ENCODE peak calls at places on chromosomes 3 and 15, in eight cellular contexts. K is sigmoid colon; H is CD8-positive, alpha-beta T cell; E is uterus; V is heart left ventricle; F is cardiac muscle cell; O is osteoblast; R is tibial nerve. A is an unnamed sample.

GRCh38 chr15:63408514-63408913 is 26.9 kb upstream of the CA12 start:
- DNase-seq in K (no peak), H (no peak), E (no peak), V (no peak), F (no peak), O (no peak), R (no peak), A (no peak)

GRCh38 chr15:84819291-84819768 is 2.2 kb downstream of the ALPK3 start:
- DNase-seq in K (no peak), H (no peak), E (no peak), V (peak), F (peak), O (peak), R (no peak), A (no peak)

GRCh38 chr3:18633002-18633401 is 207.9 kb upstream of the SATB1 start:
- DNase-seq in K (no peak), H (no peak), E (no peak), V (no peak), F (no peak), O (no peak), R (no peak), A (no peak)

GRCh38 chr3:145735631-145736030 is 425.4 kb downstream of the PLOD2 start:
- DNase-seq in K (no peak), H (no peak), E (no peak), V (no peak), F (no peak), O (no peak), R (no peak), A (no peak)

GRCh38 chr3:65971281-65972252 is 67.2 kb downstream of the MAGI1 start:
- DNase-seq in K (no peak), H (no peak), E (no peak), V (no peak), F (no peak), O (no peak), R (no peak), A (no peak)

GRCh38 chr3:106428565-106428994 is 559.8 kb upstream of the CBLB start:
- DNase-seq in K (peak), H (no peak), E (peak), V (no peak), F (no peak), O (peak), R (peak), A (peak)

GRCh38 chr15:38612159-38612863 is 47.7 kb upstream of the RASGRP1 start:
- DNase-seq in K (no peak), H (no peak), E (no peak), V (no peak), F (no peak), O (no peak), R (no peak), A (no peak)

GRCh38 chr3:169348276-169348675 is 315.2 kb downstream of the MECOM start:
- DNase-seq in K (no peak), H (no peak), E (no peak), V (no peak), F (no peak), O (no peak), R (no peak), A (no peak)

GRCh38 chr3:38717603-38718240 is 68.2 kb upstream of the SCN5A start:
- DNase-seq in K (no peak), H (no peak), E (no peak), V (no peak), F (no peak), O (no peak), R (no peak), A (no peak)

GRCh38 chr3:45026957-45027356 is 854 bp downstream of the CLEC3B start:
- DNase-seq in K (peak), H (no peak), E (peak), V (peak), F (no peak), O (peak), R (peak), A (no peak)

GRCh38 chr3:23743141-23743784 is 62.5 kb upstream of the UBE2E1 start:
- DNase-seq in K (no peak), H (no peak), E (no peak), V (no peak), F (peak), O (no peak), R (no peak), A (no peak)

GRCh38 chr3:71208273-71209095 is 375.0 kb downstream of the FOXP1 start:
- DNase-seq in K (no peak), H (no peak), E (no peak), V (no peak), F (no peak), O (no peak), R (no peak), A (peak)

GRCh38 chr3:87329065-87329464 is 52.7 kb upstream of the POU1F1 start:
- DNase-seq in K (no peak), H (no peak), E (no peak), V (no peak), F (no peak), O (no peak), R (no peak), A (no peak)

GRCh38 chr15:75832114-75832513 is 11.1 kb upstream of the UBE2Q2 start:
- DNase-seq in K (no peak), H (no peak), E (no peak), V (no peak), F (no peak), O (no peak), R (no peak), A (no peak)

GRCh38 chr15:100125627-100126231 is 216.0 kb downstream of the ADAMTS17 start:
- DNase-seq in K (peak), H (no peak), E (peak), V (no peak), F (no peak), O (no peak), R (peak), A (no peak)

GRCh38 chr3:12574656-12575055 is 17.8 kb downstream of the MKRN2 start:
- DNase-seq in K (no peak), H (no peak), E (no peak), V (no peak), F (no peak), O (no peak), R (no peak), A (no peak)

GRCh38 chr3:48502728-48503168 is 1.2 kb downstream of the SHISA5 start:
- DNase-seq in K (peak), H (no peak), E (peak), V (no peak), F (no peak), O (peak), R (peak), A (no peak)

DNA sequence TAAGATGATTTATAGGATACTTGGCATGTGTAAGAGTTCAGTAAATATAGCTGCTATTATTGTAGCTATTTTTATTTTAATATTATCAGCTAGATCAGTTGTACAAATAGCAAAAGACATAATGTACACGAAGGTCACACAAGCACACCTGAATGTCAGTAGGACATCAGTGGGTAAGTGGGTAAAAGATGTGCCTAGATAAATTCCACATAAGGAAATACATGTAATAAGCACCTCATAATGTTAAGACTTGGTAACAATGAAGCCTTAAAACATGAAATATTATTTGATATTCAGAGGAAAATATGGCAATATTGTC is 41.5 kb downstream of the ABHD2 start:
- DNase-seq in K (no peak), H (no peak), E (no peak), V (no peak), F (no peak), O (no peak), R (no peak), A (no peak)
- TF ChIP-seq CTCF in K (no peak), H (peak), E (no peak), V (no peak), F (no peak), O (no peak), R (no peak), A (no peak)

DNA sequence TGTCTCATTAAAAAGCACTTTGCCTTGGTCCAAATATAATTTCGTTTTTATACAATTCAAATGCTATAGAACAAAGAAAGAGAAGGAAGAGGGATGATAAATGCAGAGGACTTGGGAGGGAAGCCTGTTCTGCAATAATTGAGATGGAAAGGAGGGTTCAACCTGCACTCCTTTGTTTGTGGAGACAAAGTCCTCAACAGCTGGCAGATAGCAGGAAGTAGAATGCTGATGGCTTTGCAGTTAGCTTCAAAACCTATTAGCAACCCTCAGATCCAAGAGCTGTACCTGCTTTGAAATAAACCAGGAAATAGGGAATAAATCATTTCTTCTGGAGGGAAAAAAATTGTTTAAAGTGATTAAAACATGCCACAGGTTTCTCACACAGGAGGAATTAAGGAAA is 1010.7 kb downstream of the FHIT start:
- DNase-seq in K (no peak), H (no peak), E (no peak), V (no peak), F (no peak), O (no peak), R (no peak), A (no peak)
- H3K27ac ChIP-seq in K (no peak), H (no peak), E (no peak), V (no peak), F (no peak), O (no peak), R (no peak), A (no peak)

GRCh38 chr15:68279218-68279533 is 1.6 kb downstream of the FEM1B start:
- DNase-seq in K (no peak), H (no peak), E (no peak), V (no peak), F (no peak), O (peak), R (no peak), A (no peak)

GRCh38 chr15:68278345-68279217 is 1.0 kb downstream of the FEM1B start:
- DNase-seq in K (no peak), H (peak), E (peak), V (peak), F (peak), O (peak), R (no peak), A (no peak)

GRCh38 chr15:68277131-68277604 is 377 bp upstream of the FEM1B start:
- DNase-seq in K (peak), H (no peak), E (no peak), V (no peak), F (peak), O (peak), R (no peak), A (no peak)

GRCh38 chr15:68276668-68277067 is 877 bp upstream of the FEM1B start:
- DNase-seq in K (no peak), H (no peak), E (no peak), V (no peak), F (no peak), O (peak), R (no peak), A (no peak)

GRCh38 chr15:68277605-68278344 is at the start of gene FEM1B:
- DNase-seq in K (peak), H (peak), E (peak), V (peak), F (peak), O (peak), R (peak), A (peak)
- TF ChIP-seq CTCF in K (no peak), H (no peak), E (peak), V (no peak), F (no peak), O (no peak), R (no peak), A (no peak)

GRCh38 chr3:105368575-105369500 is 2.1 kb downstream of the ALCAM start:
- DNase-seq in K (peak), H (peak), E (peak), V (peak), F (peak), O (peak), R (peak), A (peak)

GRCh38 chr3:105367063-105367405 is 325 bp downstream of the ALCAM start:
- DNase-seq in K (peak), H (no peak), E (no peak), V (peak), F (peak), O (no peak), R (no peak), A (peak)

GRCh38 chr3:105366302-105367062 is at the start of gene ALCAM:
- DNase-seq in K (peak), H (peak), E (peak), V (peak), F (peak), O (peak), R (peak), A (peak)

GRCh38 chr3:105367406-105368213 is 901 bp downstream of the ALCAM start:
- DNase-seq in K (peak), H (peak), E (peak), V (peak), F (peak), O (peak), R (peak), A (peak)

DNA sequence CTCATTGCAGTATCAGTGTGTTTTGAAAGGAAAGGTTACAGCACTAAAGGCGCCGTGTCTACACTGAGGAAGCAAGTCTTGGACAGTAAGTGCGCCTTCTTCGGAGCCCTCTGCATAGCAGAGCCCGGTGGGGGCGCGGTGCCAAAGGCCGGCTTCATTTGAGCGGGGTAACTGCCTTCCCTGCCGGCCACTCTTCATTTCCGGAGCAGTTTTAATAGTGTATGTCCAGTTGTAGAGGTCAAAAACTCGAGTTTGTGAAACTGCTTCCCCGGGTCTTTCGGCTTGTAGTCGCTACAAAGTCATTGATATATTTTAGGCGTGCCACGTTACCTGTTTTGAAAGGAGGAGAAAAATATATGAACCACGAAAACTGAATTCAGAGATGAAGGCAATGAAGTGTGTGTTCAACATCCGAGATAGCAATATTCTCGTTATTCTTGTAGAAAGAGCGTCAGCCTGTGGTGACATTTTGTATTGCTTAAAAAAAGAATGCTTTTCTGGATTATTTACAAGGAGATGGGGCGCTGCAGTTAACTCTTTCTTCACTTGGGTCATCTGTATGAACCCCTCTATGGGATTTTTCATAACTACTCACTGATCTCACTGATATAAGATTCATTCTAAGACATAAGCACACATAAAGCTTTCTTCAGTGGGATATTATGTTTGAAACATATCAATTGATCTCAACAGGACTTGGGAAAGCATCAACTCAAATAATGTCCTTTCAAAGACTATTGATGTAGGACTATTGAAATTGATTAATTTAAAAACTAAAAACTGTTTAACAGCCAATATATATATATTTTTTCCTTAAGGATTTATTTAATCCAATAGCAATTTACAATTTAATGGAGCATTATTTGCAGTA is 3.0 kb downstream of the ALCAM start:
- DNase-seq in K (peak), H (peak), E (peak), V (peak), F (peak), O (peak), R (peak), A (peak)
- H3K27ac ChIP-seq in K (peak), H (peak), E (peak), V (peak), F (no peak), O (peak), R (peak), A (peak)